ENCODE peak calls at places on chromosomes 3 and 15, in six cellular contexts. M is AG04450, H is cardiac muscle cell, S is upper lobe of right lung, U is astrocyte, V is fibroblast of lung. F is an unnamed sample.

GRCh38 chr3:189903562-189904250 is 217.0 kb downstream of the P3H2 start:
- DNase-seq in M (no peak), H (no peak), S (no peak), U (no peak), V (no peak), F (no peak)

GRCh38 chr3:79490165-79491028 is 277.4 kb downstream of the ROBO1 start:
- DNase-seq in M (peak; percentile 20), H (no peak), S (peak; percentile 65), U (peak; percentile 94), V (peak; percentile 92), F (no peak)

GRCh38 chr3:190862209-190863118 is at the start of gene GMNC:
- DNase-seq in M (no peak), H (peak; percentile 81), S (peak; percentile 91), U (peak; percentile 71), V (peak; percentile 62), F (peak; percentile 69)

GRCh38 chr3:185837409-185837808 is 12.6 kb upstream of the IGF2BP2 start:
- DNase-seq in M (no peak), H (no peak), S (no peak), U (no peak), V (peak; percentile 36), F (no peak)

GRCh38 chr15:38145671-38146111 is 106.9 kb upstream of the SPRED1 start:
- DNase-seq in M (no peak), H (no peak), S (no peak), U (no peak), V (no peak), F (no peak)

GRCh38 chr15:101710806-101711205 is 13.5 kb downstream of the TARS3 start:
- DNase-seq in M (peak; percentile 23), H (no peak), S (no peak), U (peak; percentile 65), V (no peak), F (no peak)

GRCh38 chr15:92578096-92578835 is 77.3 kb downstream of the FAM174B start:
- DNase-seq in M (no peak), H (no peak), S (no peak), U (no peak), V (no peak), F (no peak)

GRCh38 chr15:68278345-68279217 is 1.0 kb downstream of the FEM1B start:
- DNase-seq in M (no peak), H (peak; percentile 26), S (no peak), U (peak; percentile 60), V (peak; percentile 51), F (peak; percentile 79)

GRCh38 chr3:98259707-98260106 is 4.3 kb upstream of the OR5H6 start:
- DNase-seq in M (no peak), H (no peak), S (no peak), U (no peak), V (no peak), F (no peak)

GRCh38 chr3:13039286-13039896 is 33.8 kb downstream of the IQSEC1 start:
- DNase-seq in M (no peak), H (no peak), S (no peak), U (no peak), V (no peak), F (no peak)

GRCh38 chr3:174533286-174533685 is 325.8 kb upstream of the NAALADL2 start:
- DNase-seq in M (peak; percentile 18), H (no peak), S (no peak), U (peak; percentile 94), V (peak; percentile 5), F (no peak)

DNA sequence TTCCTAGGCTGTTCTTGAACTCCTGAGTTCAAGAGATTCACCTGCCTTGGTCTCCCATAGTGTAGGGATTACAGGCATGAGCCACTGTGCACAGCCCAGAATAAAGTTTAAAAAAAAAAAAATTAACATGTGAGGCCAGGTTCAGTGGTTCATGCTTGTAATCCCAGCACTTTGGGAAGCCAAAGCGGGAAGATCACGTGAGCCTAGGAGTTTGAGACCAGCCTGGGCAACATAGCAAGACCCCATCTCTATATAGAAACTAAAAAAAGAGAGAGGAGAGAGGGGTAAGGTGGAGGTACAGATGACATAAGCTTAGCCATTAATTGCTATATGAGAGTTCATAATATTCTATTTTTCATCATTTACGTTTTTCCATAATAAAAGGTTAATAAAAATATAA is 21.5 kb downstream of the ZNF148 start:
- DNase-seq in M (no peak), H (no peak), S (no peak), U (no peak), V (no peak), F (no peak)
- H3K4me3 ChIP-seq in M (no peak overlapping the region), H (no peak overlapping the region), S (no peak overlapping the region), U (no peak overlapping the region), V (no peak overlapping the region), F (no peak overlapping the region)

DNA sequence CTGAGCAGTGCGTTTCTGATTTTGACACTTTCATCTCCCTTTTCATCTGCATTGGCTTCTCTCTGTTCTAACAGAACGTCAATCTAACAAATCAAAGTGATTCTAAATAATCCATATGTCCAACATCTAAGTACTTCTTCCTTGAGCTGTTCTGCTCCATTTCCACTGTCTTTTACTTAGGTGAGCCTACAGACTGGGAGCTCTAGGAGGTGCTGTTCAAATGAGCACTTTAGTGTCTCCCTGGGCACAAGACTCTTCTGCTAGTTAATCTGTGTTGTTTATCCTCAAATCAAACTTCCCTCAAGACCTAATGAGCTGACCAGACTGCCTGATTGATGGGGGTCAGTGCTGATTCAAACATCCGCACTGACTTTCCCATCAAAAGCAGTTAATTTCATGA is 408.1 kb downstream of the WDR72 start:
- DNase-seq in M (no peak), H (no peak), S (no peak), U (no peak), V (no peak), F (no peak)
- TF ChIP-seq CTCF in M (no peak), H (no peak), S (no peak), U (no peak), V (no peak), F (no peak)

GRCh38 chr3:171186817-171187216 is 160.3 kb upstream of the SLC2A2 start:
- DNase-seq in M (no peak), H (no peak), S (no peak), U (no peak), V (no peak), F (no peak)

GRCh38 chr3:171185959-171186358 is 159.4 kb upstream of the SLC2A2 start:
- DNase-seq in M (no peak), H (no peak), S (no peak), U (no peak), V (no peak), F (no peak)

GRCh38 chr3:171186383-171186782 is 159.9 kb upstream of the SLC2A2 start:
- DNase-seq in M (no peak), H (no peak), S (no peak), U (no peak), V (no peak), F (no peak)

GRCh38 chr3:171189394-171189793 is 162.9 kb upstream of the SLC2A2 start:
- DNase-seq in M (no peak), H (no peak), S (no peak), U (no peak), V (no peak), F (no peak)

DNA sequence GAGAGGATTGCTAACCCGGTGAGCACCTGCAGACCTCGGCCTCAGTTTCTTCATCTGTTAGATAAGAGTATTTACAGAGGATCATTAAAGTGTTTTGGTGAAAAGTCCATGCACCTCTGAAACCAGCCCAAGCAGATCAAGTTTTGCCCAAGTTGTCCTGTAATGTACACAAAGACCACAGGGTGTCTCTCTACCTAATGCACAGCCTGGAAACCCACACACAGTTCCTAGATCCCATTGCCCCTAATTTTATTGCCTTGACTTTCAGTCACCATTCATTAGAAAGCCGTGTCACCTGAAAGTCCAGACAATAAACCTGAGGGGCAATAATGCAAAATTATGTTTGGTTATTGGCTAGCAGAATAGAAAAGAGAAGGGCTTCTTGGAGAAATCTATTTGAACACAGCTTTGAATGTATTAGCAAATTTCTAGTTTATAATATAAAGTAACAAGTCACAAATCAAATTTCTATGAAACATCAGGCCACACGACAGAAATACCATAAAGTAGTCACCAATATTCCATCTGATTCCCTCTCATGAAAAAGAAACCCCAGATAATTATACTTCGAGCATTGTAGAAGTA is 161.3 kb upstream of the SLC2A2 start:
- DNase-seq in M (no peak), H (peak; percentile 58), S (no peak), U (no peak), V (peak; percentile 62), F (no peak)
- H3K4me3 ChIP-seq in M (no peak overlapping the region), H (no peak overlapping the region), S (no peak overlapping the region), U (no peak overlapping the region), V (no peak overlapping the region), F (no peak overlapping the region)

DNA sequence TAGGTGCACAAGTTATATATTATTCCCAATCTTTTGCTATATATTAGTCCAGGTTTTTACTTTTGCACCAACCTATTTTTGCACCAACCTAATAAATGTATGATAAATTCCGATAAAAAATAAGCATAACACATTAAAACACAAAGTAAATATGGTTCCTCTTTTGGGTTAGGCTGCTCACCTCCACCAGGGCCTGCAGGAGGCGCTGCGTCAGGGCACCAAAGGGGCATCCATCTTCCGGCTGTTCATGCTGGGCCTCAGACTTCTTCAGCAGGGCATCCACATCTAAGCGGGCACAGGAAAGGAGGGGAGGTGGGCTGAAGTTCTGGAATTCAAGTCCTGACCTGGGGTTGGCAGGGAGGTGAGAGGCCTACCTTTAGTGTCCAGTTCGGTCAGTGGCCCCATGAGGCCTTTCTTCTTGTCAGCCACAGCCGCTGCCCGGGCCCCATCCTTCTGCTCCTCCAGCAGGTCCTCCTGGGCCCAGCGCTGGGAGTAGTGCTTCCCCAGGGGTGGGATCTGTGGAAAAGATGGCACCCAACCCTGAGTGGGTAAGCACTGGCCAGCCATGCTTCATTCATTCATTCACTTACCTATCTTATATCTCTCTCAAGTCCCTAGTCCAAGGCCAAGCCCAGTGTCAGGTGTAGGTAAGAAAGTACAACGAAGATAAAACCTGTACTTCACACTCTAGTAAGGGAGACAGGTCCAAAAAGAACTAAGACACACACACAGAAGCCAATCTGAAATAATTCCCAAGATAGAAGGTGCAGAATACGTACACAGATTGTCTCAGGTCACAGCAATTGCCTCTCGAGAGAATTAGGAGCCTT is 5.2 kb downstream of the TADA3 start:
- DNase-seq in M (no peak), H (no peak), S (no peak), U (no peak), V (no peak), F (no peak)
- TF ChIP-seq CTCF in M (peak; percentile 51), H (peak; percentile 47), S (peak; percentile 40), U (no peak), V (peak; percentile 52), F (peak; percentile 27)

DNA sequence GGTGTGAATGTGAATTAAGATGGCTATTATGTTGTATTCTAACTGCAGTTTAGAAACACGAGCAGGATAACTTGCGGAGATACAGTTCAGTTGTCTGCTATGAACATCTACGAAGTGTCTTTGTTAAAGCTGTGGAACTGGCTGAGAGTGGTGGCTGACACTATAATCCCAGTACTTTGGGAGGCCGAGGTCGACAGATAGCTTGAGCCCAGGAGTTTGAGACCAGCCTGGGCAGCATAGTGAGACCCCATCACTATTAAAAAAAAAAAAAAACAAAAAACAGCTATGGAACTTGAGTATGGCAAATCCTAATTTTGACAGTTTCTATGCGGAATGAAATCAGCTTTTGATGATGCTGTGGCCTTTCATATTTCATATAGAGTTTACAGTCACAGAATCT is 1.7 kb downstream of the EAF1 start:
- DNase-seq in M (no peak), H (no peak), S (no peak), U (no peak), V (no peak), F (no peak)
- H3K4me3 ChIP-seq in M (peak overlapping the region; percentile 95), H (no peak overlapping the region), S (peak overlapping the region; percentile 97), U (peak overlapping the region; percentile 86), V (peak overlapping the region; percentile 100), F (peak overlapping the region; percentile 86)

F was measured in RWPE2.